ENCODE peak calls at places on chromosome 20, in four cellular contexts. One of them, this sample, is unnamed.

GRCh38 chr20:31675828-31676533 is 38.3 kb downstream of the COX4I2 start:
- DNase-seq in cardiac fibroblast: peak
- DNase-seq in uterus: no peak
- DNase-seq in endodermal cell: no peak
- DNase-seq in this sample: no peak

GRCh38 chr20:53608456-53609413 is 15.1 kb upstream of the ZNF217 start:
- DNase-seq in uterus: no peak
- DNase-seq in endodermal cell: peak
- DNase-seq in cardiac fibroblast: no peak
- DNase-seq in this sample: no peak

GRCh38 chr20:63226020-63226943 is 9.4 kb upstream of the BIRC7 start:
- DNase-seq in endodermal cell: peak
- DNase-seq in uterus: no peak
- DNase-seq in cardiac fibroblast: no peak
- DNase-seq in this sample: no peak

GRCh38 chr20:62461157-62461556 is 14.6 kb downstream of the GATA5 start:
- DNase-seq in endodermal cell: no peak
- DNase-seq in cardiac fibroblast: no peak
- DNase-seq in uterus: no peak
- DNase-seq in this sample: no peak

GRCh38 chr20:14521436-14521835 is 184.0 kb upstream of the FLRT3 start:
- DNase-seq in endodermal cell: no peak
- DNase-seq in uterus: no peak
- DNase-seq in cardiac fibroblast: peak
- DNase-seq in this sample: no peak

GRCh38 chr20:21396045-21396893 is 1.1 kb downstream of the NKX2-4 start:
- DNase-seq in endodermal cell: peak
- DNase-seq in cardiac fibroblast: no peak
- DNase-seq in uterus: no peak
- DNase-seq in this sample: no peak

GRCh38 chr20:62245911-62246280 is 7.6 kb downstream of the OSBPL2 start:
- DNase-seq in uterus: no peak
- DNase-seq in cardiac fibroblast: no peak
- DNase-seq in endodermal cell: no peak
- DNase-seq in this sample: no peak

GRCh38 chr20:56069016-56069415 is 63.7 kb upstream of the CBLN4 start:
- DNase-seq in cardiac fibroblast: no peak
- DNase-seq in uterus: no peak
- DNase-seq in endodermal cell: no peak
- DNase-seq in this sample: no peak

GRCh38 chr20:2405693-2406065 is 25.0 kb downstream of the TGM6 start:
- DNase-seq in uterus: no peak
- DNase-seq in cardiac fibroblast: no peak
- DNase-seq in endodermal cell: no peak
- DNase-seq in this sample: no peak

GRCh38 chr20:32965581-32966373 is 38.5 kb downstream of the SUN5 start:
- DNase-seq in endodermal cell: peak
- DNase-seq in uterus: no peak
- DNase-seq in cardiac fibroblast: no peak
- DNase-seq in this sample: no peak

GRCh38 chr20:59400666-59401065 is 100.3 kb downstream of the EDN3 start:
- DNase-seq in uterus: no peak
- DNase-seq in cardiac fibroblast: no peak
- DNase-seq in endodermal cell: no peak
- DNase-seq in this sample: no peak

GRCh38 chr20:11844691-11845090 is 73.0 kb upstream of the BTBD3 start:
- DNase-seq in cardiac fibroblast: no peak
- DNase-seq in uterus: no peak
- DNase-seq in endodermal cell: no peak
- DNase-seq in this sample: no peak

GRCh38 chr20:11847827-11848226 is 69.9 kb upstream of the BTBD3 start:
- DNase-seq in uterus: no peak
- DNase-seq in endodermal cell: no peak
- DNase-seq in cardiac fibroblast: no peak
- DNase-seq in this sample: no peak

GRCh38 chr20:11843289-11843688 is 74.4 kb upstream of the BTBD3 start:
- DNase-seq in endodermal cell: no peak
- DNase-seq in cardiac fibroblast: no peak
- DNase-seq in uterus: no peak
- DNase-seq in this sample: no peak

GRCh38 chr20:11846131-11846530 is 71.6 kb upstream of the BTBD3 start:
- DNase-seq in uterus: no peak
- DNase-seq in cardiac fibroblast: no peak
- DNase-seq in endodermal cell: no peak
- DNase-seq in this sample: no peak

GRCh38 chr20:11845311-11845710 is 72.4 kb upstream of the BTBD3 start:
- DNase-seq in cardiac fibroblast: no peak
- DNase-seq in endodermal cell: no peak
- DNase-seq in uterus: no peak
- DNase-seq in this sample: no peak
- H3K4me3 ChIP-seq in cardiac fibroblast: no peak
- H3K4me3 ChIP-seq in endodermal cell: no peak
- H3K4me3 ChIP-seq in uterus: no peak
- H3K4me3 ChIP-seq in this sample: no peak

DNA sequence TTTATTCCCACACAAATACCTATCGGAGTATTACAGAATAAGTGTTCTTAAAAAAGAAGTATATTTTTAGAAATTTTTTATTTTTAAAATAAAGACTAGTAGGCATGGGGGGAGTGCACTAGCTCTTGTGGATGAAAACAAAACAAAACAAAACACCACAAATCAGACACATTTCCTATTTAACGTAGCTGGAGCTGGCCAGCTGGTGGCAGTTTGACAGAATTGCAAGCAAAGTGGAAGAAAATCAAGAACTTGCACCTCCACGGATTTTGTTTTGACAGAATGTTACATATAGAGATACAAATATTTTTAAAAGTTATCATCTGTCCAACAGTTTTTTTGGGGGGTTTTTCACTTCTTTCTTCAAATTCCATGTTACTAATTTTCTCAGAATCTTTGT is 63.6 kb upstream of the SNRPB2 start:
- DNase-seq in endodermal cell: no peak
- DNase-seq in cardiac fibroblast: no peak
- DNase-seq in uterus: no peak
- DNase-seq in this sample: no peak
- TF ChIP-seq CTCF in endodermal cell: peak
- TF ChIP-seq CTCF in cardiac fibroblast: peak
- TF ChIP-seq CTCF in uterus: no peak
- TF ChIP-seq CTCF in this sample: no peak

GRCh38 chr20:19887566-19888268 is 129.4 kb upstream of the NAA20 start:
- DNase-seq in endodermal cell: no peak
- DNase-seq in uterus: no peak
- DNase-seq in cardiac fibroblast: no peak
- DNase-seq in this sample: no peak
- H3K4me3 ChIP-seq in endodermal cell: no peak
- H3K4me3 ChIP-seq in uterus: no peak
- H3K4me3 ChIP-seq in cardiac fibroblast: peak
- H3K4me3 ChIP-seq in this sample: no peak

DNA sequence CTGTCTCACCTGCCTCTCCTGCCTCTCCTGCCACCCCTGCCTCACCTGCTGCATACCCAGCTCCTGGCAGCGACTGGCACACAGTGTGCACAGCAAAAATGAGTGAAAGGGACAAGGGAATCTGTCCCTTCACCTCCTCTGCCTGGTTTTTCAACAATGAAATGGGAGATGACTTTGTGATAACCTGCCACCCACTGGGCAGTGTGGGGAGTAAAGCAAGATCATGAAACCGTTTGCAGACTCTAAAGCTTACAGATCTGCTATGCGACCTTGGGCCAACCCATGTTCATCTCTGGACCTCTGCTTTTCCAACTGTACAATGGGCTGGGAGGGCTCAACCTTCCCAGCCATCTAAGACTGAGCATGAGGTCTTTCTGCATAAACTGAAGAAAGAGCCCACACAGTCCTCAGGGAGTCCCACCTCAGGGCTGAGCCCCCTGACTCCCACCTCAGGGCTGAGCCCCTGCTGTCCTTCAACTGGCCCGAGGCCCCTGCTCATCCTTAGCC is 81.1 kb downstream of the RIPOR3 start:
- DNase-seq in endodermal cell: peak
- DNase-seq in uterus: no peak
- DNase-seq in cardiac fibroblast: no peak
- DNase-seq in this sample: no peak
- TF ChIP-seq CTCF in endodermal cell: no peak
- TF ChIP-seq CTCF in uterus: no peak
- TF ChIP-seq CTCF in cardiac fibroblast: peak
- TF ChIP-seq CTCF in this sample: no peak

GRCh38 chr20:48645666-48646065 is 182.1 kb downstream of the PREX1 start:
- DNase-seq in uterus: no peak
- DNase-seq in endodermal cell: no peak
- DNase-seq in cardiac fibroblast: no peak
- DNase-seq in this sample: no peak
- H3K4me3 ChIP-seq in uterus: no peak
- H3K4me3 ChIP-seq in endodermal cell: no peak
- H3K4me3 ChIP-seq in cardiac fibroblast: no peak
- H3K4me3 ChIP-seq in this sample: no peak

DNA sequence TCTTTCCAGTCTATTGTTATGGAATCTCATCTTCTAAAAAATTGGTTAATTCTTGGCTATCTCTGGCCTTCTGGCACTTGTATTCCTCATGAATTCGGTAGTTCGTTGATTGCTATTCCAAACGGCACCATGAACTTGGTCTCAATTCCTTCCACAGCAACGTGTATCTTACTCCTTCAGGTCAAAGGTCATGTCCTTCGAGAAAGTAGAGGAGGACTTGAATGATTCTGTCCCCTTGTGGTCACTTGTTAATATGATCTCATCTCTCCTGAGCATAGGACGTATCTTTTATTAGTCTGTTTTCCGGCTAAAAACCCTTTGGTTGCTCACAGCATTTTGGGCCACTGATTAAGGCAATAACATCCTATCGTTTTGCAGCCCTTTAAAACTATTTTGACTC is 9.4 kb downstream of the TLDC2 start:
- DNase-seq in endodermal cell: no peak
- DNase-seq in cardiac fibroblast: peak
- DNase-seq in uterus: no peak
- DNase-seq in this sample: no peak
- TF ChIP-seq CTCF in endodermal cell: peak
- TF ChIP-seq CTCF in cardiac fibroblast: peak
- TF ChIP-seq CTCF in uterus: no peak
- TF ChIP-seq CTCF in this sample: no peak

DNA sequence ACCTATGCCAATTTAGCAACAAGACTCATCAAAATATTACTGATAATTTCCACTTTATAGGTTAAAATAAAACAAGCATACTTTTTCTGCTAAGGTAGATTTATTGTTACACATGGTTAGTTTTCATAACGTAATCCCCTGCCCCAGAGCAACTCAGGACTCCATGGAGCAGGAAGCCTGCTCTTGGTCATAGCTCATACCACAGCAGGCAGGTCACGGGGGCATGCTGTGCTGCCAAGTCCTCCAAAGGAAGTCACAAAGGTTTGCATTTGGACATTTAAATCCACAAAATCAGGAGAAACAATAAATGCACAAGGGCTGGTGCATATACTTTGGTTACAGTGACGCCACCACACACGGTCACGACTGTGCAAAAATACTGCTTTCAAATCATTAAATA is 12.5 kb downstream of the GZF1 start:
- DNase-seq in cardiac fibroblast: no peak
- DNase-seq in uterus: no peak
- DNase-seq in endodermal cell: no peak
- DNase-seq in this sample: no peak
- H3K4me3 ChIP-seq in cardiac fibroblast: no peak
- H3K4me3 ChIP-seq in uterus: no peak
- H3K4me3 ChIP-seq in endodermal cell: no peak
- H3K4me3 ChIP-seq in this sample: no peak

This sample was measured in AG04449.